ENCODE peak calls at places on chromosomes 5 and 9, in four cellular contexts. W is AML-193, Z is cerebellar cortex, C is mucosa of descending colon. I is an unnamed sample.

GRCh38 chr9:96618209-96619108 is 1.2 kb downstream of the CDC14B start:
- DNase-seq in W (no peak), Z (peak; percentile 33), C (peak; percentile 64), I (peak; percentile 46)

GRCh38 chr9:121322037-121322736 is 47.9 kb downstream of the STOM start:
- DNase-seq in W (no peak), Z (no peak), C (no peak), I (no peak)

GRCh38 chr5:179269781-179270543 is 75.3 kb downstream of the ADAMTS2 start:
- DNase-seq in W (no peak), Z (no peak), C (peak; percentile 8), I (peak; percentile 60)

GRCh38 chr9:132090771-132091170 is 11.1 kb upstream of the MED27 start:
- DNase-seq in W (no peak), Z (no peak), C (no peak), I (no peak)

GRCh38 chr5:75156585-75156984 is 80.1 kb downstream of the ANKRD31 start:
- DNase-seq in W (no peak), Z (peak; percentile 59), C (no peak), I (no peak)

GRCh38 chr9:134412298-134412711 is 86.0 kb downstream of the RXRA start:
- DNase-seq in W (no peak), Z (no peak), C (no peak), I (no peak)

GRCh38 chr9:88322906-88323566 is 65.2 kb upstream of the SPIN1 start:
- DNase-seq in W (peak; percentile 96), Z (no peak), C (no peak), I (peak; percentile 21)

GRCh38 chr5:36079200-36079761 is 12.6 kb upstream of the UGT3A2 start:
- DNase-seq in W (peak; percentile 43), Z (peak; percentile 56), C (no peak), I (no peak)

GRCh38 chr9:114225534-114226288 is 70.4 kb downstream of the COL27A1 start:
- DNase-seq in W (no peak), Z (peak; percentile 42), C (no peak), I (no peak)

GRCh38 chr9:68648971-68649370 is 56.1 kb upstream of the PIP5K1B start:
- DNase-seq in W (no peak), Z (no peak), C (no peak), I (no peak)

GRCh38 chr5:126694403-126694802 is 82.5 kb upstream of the LMNB1 start:
- DNase-seq in W (no peak), Z (no peak), C (no peak), I (no peak)

GRCh38 chr5:39158127-39158593 is 61.2 kb downstream of the FYB1 start:
- DNase-seq in W (no peak), Z (no peak), C (no peak), I (peak; percentile 64)

GRCh38 chr5:142792865-142793232 is 22.7 kb downstream of the ARHGAP26 start:
- DNase-seq in W (no peak), Z (no peak), C (no peak), I (no peak)

GRCh38 chr5:156846914-156847313 is 3.2 kb upstream of the PPP1R2B start:
- DNase-seq in W (no peak), Z (no peak), C (no peak), I (no peak)

GRCh38 chr9:27387722-27388121 is 90.8 kb upstream of the EQTN start:
- DNase-seq in W (no peak), Z (no peak), C (no peak), I (no peak)

GRCh38 chr5:148909766-148910165 is 83.4 kb downstream of the ADRB2 start:
- DNase-seq in W (no peak), Z (no peak), C (no peak), I (no peak)

GRCh38 chr9:74662616-74663015 is 165.5 kb downstream of the RORB start:
- DNase-seq in W (no peak), Z (no peak), C (no peak), I (no peak)

GRCh38 chr5:168552146-168552545 is 23.0 kb downstream of the FBLL1 start:
- DNase-seq in W (no peak), Z (peak; percentile 26), C (no peak), I (no peak)

GRCh38 chr5:85921590-85921989 is 696.2 kb upstream of the COX7C start:
- DNase-seq in W (no peak), Z (no peak), C (no peak), I (no peak)

GRCh38 chr5:76622076-76622475 is 1.1 kb downstream of the F2RL2 start:
- DNase-seq in W (no peak), Z (no peak), C (no peak), I (no peak)

GRCh38 chr9:118961857-118962256 is 407.4 kb downstream of the BRINP1 start:
- DNase-seq in W (no peak), Z (no peak), C (no peak), I (no peak)

GRCh38 chr5:179243333-179243732 is 101.9 kb downstream of the ADAMTS2 start:
- DNase-seq in W (no peak), Z (no peak), C (no peak), I (no peak)

GRCh38 chr9:120905794-120906248 is 20.8 kb downstream of the TRAF1 start:
- DNase-seq in W (no peak), Z (no peak), C (no peak), I (no peak)

GRCh38 chr5:60010328-60010727 is 116.8 kb upstream of the PDE4D start:
- DNase-seq in W (no peak), Z (no peak), C (no peak), I (no peak)

GRCh38 chr9:34046784-34047379 is 1.8 kb downstream of the UBAP2 start:
- DNase-seq in W (peak; percentile 60), Z (no peak), C (no peak), I (no peak)

GRCh38 chr5:59007460-59008063 is 424.7 kb downstream of the RAB3C start:
- DNase-seq in W (peak; percentile 38), Z (peak; percentile 60), C (no peak), I (no peak)

GRCh38 chr9:14389622-14390021 is 75.7 kb upstream of the NFIB start:
- DNase-seq in W (no peak), Z (no peak), C (no peak), I (no peak)

GRCh38 chr5:82624018-82624417 is 345.9 kb upstream of the RPS23 start:
- DNase-seq in W (no peak), Z (no peak), C (no peak), I (no peak)

GRCh38 chr5:59003124-59003523 is 420.2 kb downstream of the RAB3C start:
- DNase-seq in W (no peak), Z (no peak), C (no peak), I (no peak)

GRCh38 chr5:89864941-89865340 is 544.6 kb downstream of the CETN3 start:
- DNase-seq in W (no peak), Z (no peak), C (no peak), I (no peak)

GRCh38 chr5:107968998-107969397 is 298.3 kb upstream of the EFNA5 start:
- DNase-seq in W (no peak), Z (no peak), C (no peak), I (no peak)

GRCh38 chr5:67301285-67301904 is 104.8 kb upstream of the CD180 start:
- DNase-seq in W (peak; percentile 59), Z (no peak), C (peak; percentile 34), I (peak; percentile 93)

GRCh38 chr9:8395022-8395421 is 595.4 kb upstream of the DMAC1 start:
- DNase-seq in W (no peak), Z (no peak), C (no peak), I (no peak)

GRCh38 chr9:100652850-100653249 is 75.0 kb downstream of the CAVIN4 start:
- DNase-seq in W (no peak), Z (no peak), C (no peak), I (no peak)

GRCh38 chr9:18072967-18073366 is 401.0 kb upstream of the ADAMTSL1 start:
- DNase-seq in W (no peak), Z (no peak), C (no peak), I (no peak)

GRCh38 chr5:151001436-151001835 is 19.0 kb upstream of the GPX3 start:
- DNase-seq in W (no peak), Z (no peak), C (no peak), I (no peak)

GRCh38 chr5:11504083-11504785 is 400.0 kb downstream of the CTNND2 start:
- DNase-seq in W (no peak), Z (no peak), C (no peak), I (no peak)

GRCh38 chr5:179420476-179420875 is 75.2 kb upstream of the ADAMTS2 start:
- DNase-seq in W (no peak), Z (no peak), C (no peak), I (no peak)

GRCh38 chr9:126694206-126695081 is 80.7 kb downstream of the LMX1B start:
- DNase-seq in W (no peak), Z (peak; percentile 28), C (peak; percentile 12), I (no peak)

GRCh38 chr9:2032234-2032633 is 17.1 kb downstream of the SMARCA2 start:
- DNase-seq in W (no peak), Z (no peak), C (no peak), I (no peak)

I was measured in tibial artery.